ENCODE peak calls at places on chromosomes 4 and X, in seven cellular contexts. A, F, M, J, Y, K and S are unnamed samples.

GRCh38 chrX:154596290-154596929 is 11.5 kb downstream of the CTAG1A start:
- DNase-seq in J (no peak), A (no peak), M (no peak), K (no peak), F (no peak), Y (peak; percentile 89), S (no peak)

GRCh38 chr4:126338572-126338971 is 1023.8 kb downstream of the FAT4 start:
- DNase-seq in A (no peak), Y (no peak), K (no peak), F (no peak), M (no peak), J (no peak), S (peak; percentile 26)

GRCh38 chr4:186845137-186845842 is 121.6 kb upstream of the FAT1 start:
- DNase-seq in J (no peak), M (no peak), Y (no peak), A (no peak), F (no peak), K (no peak), S (no peak)

GRCh38 chr4:2871911-2872310 is 28.3 kb downstream of the ADD1 start:
- DNase-seq in F (no peak), Y (no peak), K (no peak), J (no peak), M (no peak), A (no peak), S (no peak)

GRCh38 chrX:98194036-98194435 is 1310.3 kb downstream of the RPA4 start:
- DNase-seq in K (no peak), F (no peak), A (no peak), J (no peak), M (no peak), Y (no peak), S (no peak)

GRCh38 chr4:128061566-128062536 is 739 bp downstream of the LARP1B start:
- DNase-seq in J (peak; percentile 86), K (peak; percentile 80), M (peak; percentile 55), F (peak; percentile 44), A (peak; percentile 69), Y (peak; percentile 73), S (peak; percentile 18)

GRCh38 chr4:182826391-182826790 is 90.8 kb downstream of the DCTD start:
- DNase-seq in J (no peak), F (no peak), Y (no peak), K (peak; percentile 53), M (no peak), A (no peak), S (no peak)

GRCh38 chr4:183118585-183118984 is 19.5 kb downstream of the WWC2 start:
- DNase-seq in Y (peak; percentile 85), K (no peak), M (no peak), A (no peak), F (no peak), J (no peak), S (no peak)

GRCh38 chr4:155759372-155760252 is 791 bp downstream of the GUCY1B1 start:
- DNase-seq in J (peak; percentile 79), A (no peak), K (peak; percentile 54), Y (peak; percentile 58), M (no peak), F (peak; percentile 33), S (no peak)

GRCh38 chr4:26751004-26751403 is 109.6 kb upstream of the STIM2 start:
- DNase-seq in Y (no peak), F (no peak), K (no peak), A (no peak), J (no peak), M (no peak), S (no peak)

GRCh38 chrX:13254076-13254785 is 65.6 kb downstream of the ATXN3L start:
- DNase-seq in J (peak; percentile 66), F (no peak), K (peak; percentile 21), A (no peak), Y (no peak), M (no peak), S (no peak)

GRCh38 chrX:69387559-69388487 is 116.3 kb upstream of the NALF2 start:
- DNase-seq in A (peak; percentile 52), J (peak; percentile 61), Y (peak; percentile 90), M (peak; percentile 47), K (peak; percentile 68), F (peak; percentile 1), S (no peak)

GRCh38 chrX:133989993-133990392 is 4.6 kb upstream of the GPC3 start:
- DNase-seq in J (no peak), F (no peak), Y (no peak), A (no peak), K (no peak), M (no peak), S (no peak)

GRCh38 chr4:79865253-79865652 is 207.8 kb downstream of the ANTXR2 start:
- DNase-seq in Y (no peak), M (no peak), K (no peak), J (no peak), F (no peak), A (no peak), S (no peak)

GRCh38 chrX:30930143-30930542 is 41.1 kb upstream of the TAB3 start:
- DNase-seq in F (no peak), J (no peak), M (no peak), K (no peak), A (no peak), Y (no peak), S (no peak)

GRCh38 chr4:114282937-114283336 is 303.5 kb upstream of the ARSJ start:
- DNase-seq in Y (no peak), K (no peak), F (no peak), A (no peak), M (no peak), J (no peak), S (no peak)

GRCh38 chr4:83029688-83030087 is 5.3 kb upstream of the COPS4 start:
- DNase-seq in F (no peak), Y (no peak), J (no peak), K (no peak), A (no peak), M (no peak), S (no peak)

GRCh38 chr4:22493523-22493922 is 22.3 kb downstream of the ADGRA3 start:
- DNase-seq in Y (no peak), M (no peak), J (no peak), K (no peak), F (no peak), A (no peak), S (no peak)

GRCh38 chr4:120616-121015 is 3.7 kb upstream of the ZNF718 start:
- DNase-seq in J (no peak), A (no peak), Y (no peak), M (no peak), K (no peak), F (no peak), S (no peak)

GRCh38 chr4:83516042-83516772 is 19.7 kb upstream of the GPAT3 start:
- DNase-seq in J (no peak), A (no peak), K (no peak), F (no peak), M (no peak), Y (no peak), S (no peak)

GRCh38 chr4:99205104-99205979 is 13.7 kb downstream of the ADH6 start:
- DNase-seq in A (no peak), M (no peak), Y (peak; percentile 66), J (no peak), K (no peak), F (no peak), S (no peak)

GRCh38 chr4:184464759-184465454 is 9.4 kb downstream of the IRF2 start:
- DNase-seq in K (no peak), F (no peak), M (no peak), A (no peak), J (no peak), Y (no peak), S (no peak)

GRCh38 chrX:136822337-136823095 is 41.8 kb upstream of the ARHGEF6 start:
- DNase-seq in F (no peak), J (no peak), M (no peak), Y (no peak), A (no peak), K (no peak), S (no peak)

GRCh38 chrX:2901367-2902036 is 27.6 kb downstream of the ARSD start:
- DNase-seq in K (no peak), F (no peak), M (no peak), J (no peak), Y (no peak), A (no peak), S (no peak)